ENCODE peak calls at places on chromosome 12, in six cellular contexts. W is GDM1, H is glomerular endothelial cell, A is heart right ventricle, G is T-helper 9 cell, V is anterior cingulate cortex. R is an unnamed sample.

GRCh38 chr12:51393676-51394545 is 2.7 kb upstream of the GALNT6 start:
- DNase-seq in W (peak; percentile 50), H (peak; percentile 91), A (peak; percentile 20), G (peak; percentile 34), V (no peak), R (peak; percentile 83)

GRCh38 chr12:15699886-15700285 is 89.3 kb downstream of the EPS8 start:
- DNase-seq in W (no peak), H (no peak), A (no peak), G (no peak), V (no peak), R (no peak)

GRCh38 chr12:72271741-72272661 is at the start of gene TRHDE:
- DNase-seq in W (no peak), H (no peak), A (peak; percentile 7), G (no peak), V (no peak), R (no peak)

GRCh38 chr12:6620137-6620884 is 13.1 kb upstream of the CHD4 start:
- DNase-seq in W (no peak), H (no peak), A (no peak), G (peak; percentile 24), V (no peak), R (no peak)

GRCh38 chr12:11927311-11927935 is 143.3 kb upstream of the BCL2L14 start:
- DNase-seq in W (no peak), H (no peak), A (no peak), G (no peak), V (no peak), R (no peak)

GRCh38 chr12:132230381-132230780 is 86.1 kb downstream of the NOC4L start:
- DNase-seq in W (no peak), H (no peak), A (no peak), G (no peak), V (no peak), R (no peak)

GRCh38 chr12:118102609-118103008 is 1.2 kb downstream of the VSIG10 start:
- DNase-seq in W (no peak), H (no peak), A (no peak), G (no peak), V (no peak), R (no peak)

GRCh38 chr12:59023861-59024424 is 103.6 kb upstream of the LRIG3 start:
- DNase-seq in W (no peak), H (no peak), A (no peak), G (no peak), V (no peak), R (no peak)

GRCh38 chr12:65826513-65827171 is 2.4 kb downstream of the HMGA2 start:
- DNase-seq in W (no peak), H (no peak), A (no peak), G (no peak), V (no peak), R (peak; percentile 37)

GRCh38 chr12:94027561-94027960 is 120.8 kb upstream of the PLXNC1 start:
- DNase-seq in W (no peak), H (no peak), A (no peak), G (no peak), V (no peak), R (no peak)

GRCh38 chr12:106301241-106301610 is 1.3 kb upstream of the TCP11L2 start:
- DNase-seq in W (no peak), H (no peak), A (no peak), G (no peak), V (no peak), R (no peak)

GRCh38 chr12:11922361-11922760 is 148.4 kb upstream of the BCL2L14 start:
- DNase-seq in W (no peak), H (no peak), A (no peak), G (no peak), V (no peak), R (no peak)

GRCh38 chr12:51631591-51631990 is 40.6 kb downstream of the SCN8A start:
- DNase-seq in W (no peak), H (peak; percentile 16), A (no peak), G (no peak), V (peak; percentile 12), R (peak; percentile 12)

GRCh38 chr12:125160556-125160955 is 95.3 kb downstream of the AACS start:
- DNase-seq in W (no peak), H (no peak), A (no peak), G (no peak), V (no peak), R (no peak)